ENCODE peak calls at places on chromosome X, in six cellular contexts. Y is upper lobe of left lung, Z is A549, U is HepG2, B is GM12878, I is K562. H is an unnamed sample.

GRCh38 chrX:23317799-23318724 is 16.6 kb upstream of the PTCHD1 start:
- ATAC-seq in Y (peak; percentile 90), B (peak; percentile 99), U (peak; percentile 82), I (peak; percentile 93), Z (peak; percentile 85), H (no peak)

GRCh38 chrX:154043003-154043402 is 23.3 kb upstream of the IRAK1 start:
- ATAC-seq in U (no peak), Z (no peak), B (no peak), I (no peak), Y (no peak), H (peak; percentile 47)

GRCh38 chrX:51336584-51336983 is 4.0 kb downstream of the NUDT10 start:
- ATAC-seq in Y (peak; percentile 54), U (peak; percentile 69), B (peak; percentile 74), I (peak; percentile 81), Z (peak; percentile 84), H (peak; percentile 34)

GRCh38 chrX:103586314-103586646 is 965 bp downstream of the TCEAL4 start:
- ATAC-seq in I (peak; percentile 25), U (peak; percentile 68), Y (peak; percentile 66), Z (peak; percentile 60), B (peak; percentile 74), H (peak; percentile 38)

GRCh38 chrX:78327370-78328048 is at the start of gene CYSLTR1:
- ATAC-seq in U (no peak), I (no peak), Z (no peak), B (peak; percentile 52), Y (no peak), H (no peak)

GRCh38 chrX:48833531-48834138 is 1.8 kb downstream of the PCSK1N start:
- ATAC-seq in Y (no peak), Z (peak; percentile 63), I (peak; percentile 88), B (no peak), U (peak; percentile 25), H (no peak)

GRCh38 chrX:106932492-106932923 is 12.3 kb downstream of the CLDN2 start:
- ATAC-seq in Y (no peak), Z (peak; percentile 49), U (peak; percentile 70), I (no peak), B (no peak), H (no peak)

GRCh38 chrX:100931925-100932285 is 3.2 kb upstream of the XKRX start:
- ATAC-seq in Z (no peak), B (peak; percentile 40), Y (no peak), I (no peak), U (no peak), H (no peak)

GRCh38 chrX:37846141-37846540 is 1.2 kb downstream of the DYNLT3 start:
- ATAC-seq in U (no peak), Z (no peak), B (no peak), I (no peak), Y (no peak), H (no peak)

GRCh38 chrX:45472968-45473367 is 272.3 kb upstream of the DIPK2B start:
- ATAC-seq in Z (no peak), Y (no peak), U (no peak), I (no peak), B (no peak), H (no peak)

GRCh38 chrX:22116585-22117546 is 84.7 kb downstream of the PHEX start:
- ATAC-seq in I (no peak), U (peak; percentile 56), Y (no peak), Z (peak; percentile 21), B (peak; percentile 20), H (no peak)

GRCh38 chrX:101347859-101348451 is 587 bp downstream of the TIMM8A start:
- ATAC-seq in Y (peak; percentile 42), Z (peak; percentile 55), U (peak; percentile 64), B (peak; percentile 26), I (peak; percentile 40), H (no peak)

GRCh38 chrX:138298268-138298667 is 413.2 kb downstream of the FGF13 start:
- ATAC-seq in B (no peak), U (no peak), Z (no peak), Y (no peak), I (no peak), H (no peak)

GRCh38 chrX:126655061-126655460 is 102.4 kb upstream of the DCAF12L1 start:
- ATAC-seq in B (no peak), I (no peak), Z (no peak), Y (no peak), U (no peak), H (no peak)

GRCh38 chrX:104270212-104270611 is 15.5 kb upstream of the ESX1 start:
- ATAC-seq in I (no peak), Y (no peak), B (no peak), U (peak; percentile 36), Z (peak; percentile 67), H (no peak)

GRCh38 chrX:72054776-72055495 is 76.8 kb downstream of the RTL5 start:
- ATAC-seq in B (no peak), Z (no peak), Y (no peak), I (no peak), U (no peak), H (no peak)

GRCh38 chrX:110159235-110159634 is 156.3 kb downstream of the TMEM164 start:
- ATAC-seq in Y (no peak), Z (no peak), I (peak; percentile 78), U (no peak), B (peak; percentile 50), H (no peak)

GRCh38 chrX:10245901-10246696 is 89.3 kb downstream of the CLCN4 start:
- ATAC-seq in Z (no peak), I (no peak), B (no peak), Y (no peak), U (no peak), H (no peak)

GRCh38 chrX:46330513-46330912 is 214.7 kb downstream of the ZNF674 start:
- ATAC-seq in Z (no peak), Y (no peak), I (no peak), U (no peak), B (no peak), H (no peak)

GRCh38 chrX:153065389-153065788 is 6.9 kb upstream of the PNMA6A start:
- ATAC-seq in Z (peak; percentile 30), U (peak; percentile 53), Y (no peak), B (no peak), I (peak; percentile 55), H (no peak)

GRCh38 chrX:19563746-19564145 is 48.4 kb upstream of the MAP3K15 start:
- ATAC-seq in Z (no peak), I (no peak), Y (no peak), B (peak; percentile 52), U (no peak), H (no peak)

GRCh38 chrX:78886550-78886949 is 58.6 kb upstream of the P2RY10 start:
- ATAC-seq in Y (no peak), U (no peak), B (peak; percentile 85), Z (peak; percentile 54), I (no peak), H (no peak)

GRCh38 chrX:20441123-20441522 is 174.4 kb upstream of the RPS6KA3 start:
- ATAC-seq in I (no peak), B (no peak), Z (no peak), U (no peak), Y (no peak), H (no peak)

GRCh38 chrX:145817299-145817665 is 347 bp upstream of the SLITRK2 start:
- ATAC-seq in Z (peak; percentile 34), Y (no peak), B (no peak), U (no peak), I (no peak), H (no peak)

GRCh38 chrX:145817666-145818521 is at the start of gene SLITRK2:
- ATAC-seq in I (no peak), Y (no peak), U (no peak), Z (peak; percentile 61), B (no peak), H (peak; percentile 26)

GRCh38 chrX:145813081-145813480 is 4.5 kb upstream of the SLITRK2 start:
- ATAC-seq in Z (no peak), U (no peak), I (no peak), B (no peak), Y (no peak), H (no peak)

GRCh38 chrX:145818522-145819075 is 970 bp downstream of the SLITRK2 start:
- ATAC-seq in I (no peak), Z (peak; percentile 21), U (no peak), Y (no peak), B (no peak), H (no peak)

DNA sequence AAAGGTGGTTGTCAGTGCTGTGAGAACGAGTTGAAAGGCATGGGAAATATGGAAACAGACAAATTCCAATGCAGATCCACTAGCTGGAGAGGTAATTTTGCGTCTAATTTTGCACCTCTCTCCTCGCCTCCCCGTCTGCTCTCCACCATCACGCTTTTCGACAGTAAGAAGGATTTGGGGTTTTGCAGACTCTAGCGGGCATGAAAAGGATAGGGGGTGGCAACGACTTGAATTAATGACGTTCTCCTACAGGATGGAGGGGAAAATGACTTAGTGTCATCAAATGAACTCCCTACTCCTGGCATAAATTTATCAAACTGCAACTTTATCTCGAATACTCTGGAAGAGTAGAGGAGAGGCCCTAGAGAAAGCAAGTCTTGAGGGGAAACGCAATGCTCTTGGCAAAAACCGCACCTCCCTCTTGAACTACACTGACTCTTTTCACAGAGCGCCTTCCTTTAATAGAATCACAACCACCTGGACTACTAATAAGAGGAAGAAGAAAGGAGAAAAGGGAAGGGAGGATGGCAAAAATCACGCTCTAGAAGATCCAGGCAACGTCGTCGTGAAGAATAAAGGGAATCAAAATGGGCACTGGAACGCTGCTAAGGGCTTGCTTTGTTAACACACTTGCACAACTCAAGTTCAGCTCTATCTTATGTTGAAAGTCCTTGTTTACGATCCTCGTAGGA is 876 bp upstream of the SLITRK2 start:
- ATAC-seq in U (no peak), I (no peak), Y (no peak), B (no peak), Z (no peak), H (no peak)
- H3K4me3 ChIP-seq in U (no peak overlapping the region), I (no peak overlapping the region), Y (peak overlapping the region; percentile 43), B (no peak overlapping the region), Z (no peak overlapping the region), H (no peak overlapping the region)

DNA sequence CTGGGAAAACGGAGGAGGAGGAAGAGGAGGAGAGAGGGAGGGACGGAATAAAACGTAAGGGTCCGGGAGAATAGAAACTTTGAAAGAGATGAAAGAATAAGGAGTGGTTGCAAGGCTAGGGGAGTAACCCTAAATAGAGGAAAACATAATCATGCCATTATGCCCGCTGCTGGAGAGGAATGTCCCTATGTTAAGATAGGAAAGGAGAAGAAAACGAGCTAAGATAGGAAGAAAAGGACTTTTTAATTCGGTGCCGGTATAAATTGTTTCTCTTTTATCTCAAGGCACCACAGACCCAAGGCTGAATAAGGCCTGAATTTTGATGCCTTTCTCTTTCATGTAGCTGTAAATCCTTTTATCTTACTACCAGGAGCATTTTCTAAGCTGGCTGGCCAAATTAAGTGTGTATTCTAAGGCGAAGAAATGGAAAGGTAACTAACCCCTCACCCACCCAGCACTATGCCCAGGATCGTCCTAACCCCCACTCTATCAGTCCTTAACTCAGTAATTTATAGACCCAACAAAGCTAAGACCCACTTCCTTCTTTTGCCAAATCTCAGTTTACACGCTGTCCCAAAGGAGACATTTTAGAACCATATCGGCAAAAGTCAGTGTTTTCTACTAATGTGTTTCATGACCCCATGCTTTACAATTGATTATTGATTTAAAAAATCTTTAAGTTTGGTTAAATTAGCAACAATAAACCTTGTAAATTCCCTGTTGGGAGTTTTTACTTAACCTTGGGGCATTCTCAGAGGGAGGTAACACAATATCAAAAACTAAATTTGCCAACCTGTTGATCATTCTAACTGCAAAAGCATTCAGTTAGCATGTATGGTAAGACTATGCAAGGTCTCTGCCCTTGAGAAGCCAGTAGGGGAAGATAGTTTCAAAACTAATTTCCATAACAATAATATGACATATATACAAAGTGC is 1.1 kb upstream of the CUL4B start:
- ATAC-seq in B (peak; percentile 7), Z (no peak), Y (no peak), U (no peak), I (no peak), H (no peak)
- TF ChIP-seq POLR2A in B (no peak), Z (no peak), Y (no peak), U (no peak), I (peak; percentile 79), H (no peak)

GRCh38 chrX:17736856-17737706 is at the start of gene SCML1:
- ATAC-seq in Y (peak; percentile 99), B (peak; percentile 79), I (peak; percentile 93), U (peak; percentile 81), Z (peak; percentile 96), H (peak; percentile 95)
- TF ChIP-seq EP300 in Y (no peak), B (no peak), I (no peak), U (no peak), Z (no peak), H (no peak)

GRCh38 chrX:150100261-150100660 is 162.0 kb upstream of the EOLA2 start:
- ATAC-seq in B (no peak), I (no peak), Y (no peak), Z (no peak), U (no peak), H (no peak)
- H3K4me3 ChIP-seq in B (no peak overlapping the region), I (no peak overlapping the region), Y (no peak overlapping the region), Z (no peak overlapping the region), U (no peak overlapping the region), H (no peak overlapping the region)

H was measured in gastroesophageal sphincter.